ENCODE peak calls at places on chromosomes 12 and 14, in nine cellular contexts. One of them, this sample, is unnamed.

GRCh38 chr12:122743895-122744525 is 8.6 kb upstream of the DENR start:
- DNase-seq in GM23338: no peak
- DNase-seq in suprapubic skin: no peak
- DNase-seq in HepG2: no peak
- DNase-seq in sigmoid colon: no peak
- DNase-seq in spleen: peak
- DNase-seq in transverse colon: peak
- DNase-seq in HCT116: no peak
- DNase-seq in Panc1: no peak
- DNase-seq in this sample: no peak

GRCh38 chr12:52530366-52530765 is 10.2 kb upstream of the KRT5 start:
- DNase-seq in GM23338: no peak
- DNase-seq in suprapubic skin: no peak
- DNase-seq in HepG2: no peak
- DNase-seq in sigmoid colon: no peak
- DNase-seq in spleen: no peak
- DNase-seq in transverse colon: no peak
- DNase-seq in HCT116: no peak
- DNase-seq in Panc1: no peak
- DNase-seq in this sample: no peak

GRCh38 chr14:42023452-42023851 is 416.8 kb downstream of the LRFN5 start:
- DNase-seq in GM23338: no peak
- DNase-seq in suprapubic skin: no peak
- DNase-seq in HepG2: peak
- DNase-seq in sigmoid colon: no peak
- DNase-seq in spleen: no peak
- DNase-seq in transverse colon: no peak
- DNase-seq in HCT116: no peak
- DNase-seq in Panc1: no peak
- DNase-seq in this sample: no peak

GRCh38 chr14:89699076-89699475 is 255.5 kb downstream of the EFCAB11 start:
- DNase-seq in GM23338: no peak
- DNase-seq in suprapubic skin: no peak
- DNase-seq in HepG2: no peak
- DNase-seq in sigmoid colon: no peak
- DNase-seq in spleen: no peak
- DNase-seq in transverse colon: no peak
- DNase-seq in HCT116: no peak
- DNase-seq in Panc1: no peak
- DNase-seq in this sample: no peak

GRCh38 chr14:100440758-100441203 is 117.6 kb downstream of the SLC25A47 start:
- DNase-seq in GM23338: no peak
- DNase-seq in suprapubic skin: no peak
- DNase-seq in HepG2: no peak
- DNase-seq in sigmoid colon: no peak
- DNase-seq in spleen: no peak
- DNase-seq in transverse colon: no peak
- DNase-seq in HCT116: no peak
- DNase-seq in Panc1: no peak
- DNase-seq in this sample: no peak

GRCh38 chr12:87323369-87323768 is 705.8 kb downstream of the C12orf50 start:
- DNase-seq in GM23338: no peak
- DNase-seq in suprapubic skin: no peak
- DNase-seq in HepG2: no peak
- DNase-seq in sigmoid colon: no peak
- DNase-seq in spleen: no peak
- DNase-seq in transverse colon: no peak
- DNase-seq in HCT116: no peak
- DNase-seq in Panc1: no peak
- DNase-seq in this sample: no peak

GRCh38 chr12:58557156-58557555 is 363.1 kb downstream of the LRIG3 start:
- DNase-seq in GM23338: no peak
- DNase-seq in suprapubic skin: no peak
- DNase-seq in HepG2: no peak
- DNase-seq in sigmoid colon: no peak
- DNase-seq in spleen: no peak
- DNase-seq in transverse colon: no peak
- DNase-seq in HCT116: no peak
- DNase-seq in Panc1: no peak
- DNase-seq in this sample: no peak

GRCh38 chr12:18468521-18469075 is 207.3 kb downstream of the PIK3C2G start:
- DNase-seq in GM23338: no peak
- DNase-seq in suprapubic skin: no peak
- DNase-seq in HepG2: no peak
- DNase-seq in sigmoid colon: no peak
- DNase-seq in spleen: no peak
- DNase-seq in transverse colon: no peak
- DNase-seq in HCT116: no peak
- DNase-seq in Panc1: no peak
- DNase-seq in this sample: no peak

GRCh38 chr12:65823481-65824313 is 586 bp upstream of the HMGA2 start:
- DNase-seq in GM23338: peak
- DNase-seq in suprapubic skin: no peak
- DNase-seq in HepG2: peak
- DNase-seq in sigmoid colon: peak
- DNase-seq in spleen: peak
- DNase-seq in transverse colon: peak
- DNase-seq in HCT116: peak
- DNase-seq in Panc1: peak
- DNase-seq in this sample: peak

GRCh38 chr14:96039633-96040311 is 610 bp downstream of the C14orf132 start:
- DNase-seq in GM23338: peak
- DNase-seq in suprapubic skin: no peak
- DNase-seq in HepG2: no peak
- DNase-seq in sigmoid colon: peak
- DNase-seq in spleen: no peak
- DNase-seq in transverse colon: no peak
- DNase-seq in HCT116: no peak
- DNase-seq in Panc1: no peak
- DNase-seq in this sample: peak

GRCh38 chr14:102035914-102036313 is 50.9 kb downstream of the HSP90AA1 start:
- DNase-seq in GM23338: no peak
- DNase-seq in suprapubic skin: no peak
- DNase-seq in HepG2: no peak
- DNase-seq in sigmoid colon: no peak
- DNase-seq in spleen: no peak
- DNase-seq in transverse colon: no peak
- DNase-seq in HCT116: no peak
- DNase-seq in Panc1: no peak
- DNase-seq in this sample: no peak

GRCh38 chr12:46110928-46111699 is 120.7 kb upstream of the SCAF11 start:
- DNase-seq in GM23338: no peak
- DNase-seq in suprapubic skin: no peak
- DNase-seq in HepG2: peak
- DNase-seq in sigmoid colon: no peak
- DNase-seq in spleen: no peak
- DNase-seq in transverse colon: no peak
- DNase-seq in HCT116: no peak
- DNase-seq in Panc1: no peak
- DNase-seq in this sample: no peak

GRCh38 chr12:116863275-116863767 is 17.9 kb downstream of the HRK start:
- DNase-seq in GM23338: peak
- DNase-seq in suprapubic skin: no peak
- DNase-seq in HepG2: peak
- DNase-seq in sigmoid colon: no peak
- DNase-seq in spleen: no peak
- DNase-seq in transverse colon: peak
- DNase-seq in HCT116: peak
- DNase-seq in Panc1: no peak
- DNase-seq in this sample: no peak

GRCh38 chr12:45349911-45350310 is 134.0 kb downstream of the ANO6 start:
- DNase-seq in GM23338: no peak
- DNase-seq in suprapubic skin: no peak
- DNase-seq in HepG2: no peak
- DNase-seq in sigmoid colon: no peak
- DNase-seq in spleen: no peak
- DNase-seq in transverse colon: no peak
- DNase-seq in HCT116: no peak
- DNase-seq in Panc1: no peak
- DNase-seq in this sample: no peak

GRCh38 chr12:65943388-65944137 is 119.3 kb downstream of the HMGA2 start:
- DNase-seq in GM23338: peak
- DNase-seq in suprapubic skin: no peak
- DNase-seq in HepG2: no peak
- DNase-seq in sigmoid colon: no peak
- DNase-seq in spleen: no peak
- DNase-seq in transverse colon: no peak
- DNase-seq in HCT116: no peak
- DNase-seq in Panc1: no peak
- DNase-seq in this sample: no peak

GRCh38 chr12:51200806-51201205 is 17.1 kb downstream of the POU6F1 start:
- DNase-seq in GM23338: no peak
- DNase-seq in suprapubic skin: no peak
- DNase-seq in HepG2: no peak
- DNase-seq in sigmoid colon: no peak
- DNase-seq in spleen: no peak
- DNase-seq in transverse colon: no peak
- DNase-seq in HCT116: no peak
- DNase-seq in Panc1: no peak
- DNase-seq in this sample: no peak

GRCh38 chr14:102954081-102954789 is 31.8 kb downstream of the AMN start:
- DNase-seq in GM23338: no peak
- DNase-seq in suprapubic skin: no peak
- DNase-seq in HepG2: no peak
- DNase-seq in sigmoid colon: no peak
- DNase-seq in spleen: no peak
- DNase-seq in transverse colon: no peak
- DNase-seq in HCT116: no peak
- DNase-seq in Panc1: no peak
- DNase-seq in this sample: no peak

GRCh38 chr12:25252946-25253345 is 2.2 kb upstream of the KRAS start:
- DNase-seq in GM23338: no peak
- DNase-seq in suprapubic skin: no peak
- DNase-seq in HepG2: no peak
- DNase-seq in sigmoid colon: no peak
- DNase-seq in spleen: no peak
- DNase-seq in transverse colon: no peak
- DNase-seq in HCT116: no peak
- DNase-seq in Panc1: no peak
- DNase-seq in this sample: no peak
- H3K27ac ChIP-seq in GM23338: no peak
- H3K27ac ChIP-seq in suprapubic skin: no peak
- H3K27ac ChIP-seq in HepG2: no peak
- H3K27ac ChIP-seq in sigmoid colon: no peak
- H3K27ac ChIP-seq in spleen: peak
- H3K27ac ChIP-seq in transverse colon: no peak
- H3K27ac ChIP-seq in HCT116: no peak
- H3K27ac ChIP-seq in Panc1: no peak
- H3K27ac ChIP-seq in this sample: no peak

DNA sequence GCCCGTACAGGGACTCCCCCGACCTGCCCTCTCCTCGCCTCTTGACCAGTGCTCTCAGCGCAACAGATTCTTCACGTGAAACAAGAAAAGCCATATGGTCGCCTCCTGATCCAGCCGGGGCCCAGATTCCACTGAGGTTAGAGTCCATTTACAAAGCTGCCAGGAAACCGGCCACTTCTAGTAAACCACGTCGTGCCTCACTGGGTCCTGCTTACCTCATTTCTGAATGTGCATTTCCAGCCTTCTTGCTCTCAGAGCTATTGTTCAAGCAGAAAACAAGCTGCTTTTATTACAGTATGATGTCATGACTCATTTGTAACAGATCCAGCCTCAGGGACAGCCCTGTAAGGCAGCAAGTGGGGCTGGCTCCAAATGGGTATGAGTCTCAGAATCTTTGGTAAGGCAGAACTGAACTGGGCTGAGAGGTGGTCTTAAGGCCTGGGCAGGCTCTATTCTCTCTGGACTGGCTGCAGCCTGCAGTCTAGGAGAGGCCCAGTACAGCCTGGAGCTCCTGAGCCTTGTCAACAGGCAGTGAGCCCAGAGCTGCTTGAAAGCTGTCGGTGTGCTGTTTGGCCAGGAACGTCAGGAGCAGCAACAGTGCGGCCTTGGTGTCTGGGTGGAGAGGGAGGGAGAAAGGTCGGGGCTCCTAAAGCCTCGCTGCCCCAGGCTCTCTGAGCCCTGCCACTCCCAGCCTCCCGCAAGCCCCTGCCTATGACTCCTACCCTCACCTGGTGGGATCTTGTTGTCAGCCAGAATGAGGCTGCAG is 8.3 kb downstream of the REC8 start:
- DNase-seq in GM23338: no peak
- DNase-seq in suprapubic skin: no peak
- DNase-seq in HepG2: no peak
- DNase-seq in sigmoid colon: no peak
- DNase-seq in spleen: peak
- DNase-seq in transverse colon: no peak
- DNase-seq in HCT116: no peak
- DNase-seq in Panc1: no peak
- DNase-seq in this sample: no peak
- TF ChIP-seq POLR2AphosphoS5 in GM23338: no peak
- TF ChIP-seq POLR2AphosphoS5 in suprapubic skin: no peak
- TF ChIP-seq POLR2AphosphoS5 in HepG2: no peak
- TF ChIP-seq POLR2AphosphoS5 in sigmoid colon: no peak
- TF ChIP-seq POLR2AphosphoS5 in spleen: peak
- TF ChIP-seq POLR2AphosphoS5 in transverse colon: no peak
- TF ChIP-seq POLR2AphosphoS5 in HCT116: no peak
- TF ChIP-seq POLR2AphosphoS5 in Panc1: no peak
- TF ChIP-seq POLR2AphosphoS5 in this sample: no peak

GRCh38 chr14:93994919-93995682 is 2.0 kb upstream of the CCDC197 start:
- DNase-seq in GM23338: peak
- DNase-seq in suprapubic skin: no peak
- DNase-seq in HepG2: no peak
- DNase-seq in sigmoid colon: peak
- DNase-seq in spleen: no peak
- DNase-seq in transverse colon: peak
- DNase-seq in HCT116: no peak
- DNase-seq in Panc1: no peak
- DNase-seq in this sample: no peak
- H3K27ac ChIP-seq in GM23338: no peak
- H3K27ac ChIP-seq in suprapubic skin: no peak
- H3K27ac ChIP-seq in HepG2: no peak
- H3K27ac ChIP-seq in sigmoid colon: peak
- H3K27ac ChIP-seq in spleen: no peak
- H3K27ac ChIP-seq in transverse colon: peak
- H3K27ac ChIP-seq in HCT116: no peak
- H3K27ac ChIP-seq in Panc1: no peak
- H3K27ac ChIP-seq in this sample: no peak

GRCh38 chr12:39905152-39905551 is 200.7 kb downstream of the SLC2A13 start:
- DNase-seq in GM23338: no peak
- DNase-seq in suprapubic skin: peak
- DNase-seq in HepG2: no peak
- DNase-seq in sigmoid colon: peak
- DNase-seq in spleen: no peak
- DNase-seq in transverse colon: peak
- DNase-seq in HCT116: no peak
- DNase-seq in Panc1: no peak
- DNase-seq in this sample: no peak
- TF ChIP-seq POLR2AphosphoS5 in GM23338: no peak
- TF ChIP-seq POLR2AphosphoS5 in suprapubic skin: no peak
- TF ChIP-seq POLR2AphosphoS5 in HepG2: no peak
- TF ChIP-seq POLR2AphosphoS5 in sigmoid colon: no peak
- TF ChIP-seq POLR2AphosphoS5 in spleen: no peak
- TF ChIP-seq POLR2AphosphoS5 in transverse colon: no peak
- TF ChIP-seq POLR2AphosphoS5 in HCT116: no peak
- TF ChIP-seq POLR2AphosphoS5 in Panc1: no peak
- TF ChIP-seq POLR2AphosphoS5 in this sample: no peak

GRCh38 chr12:110270125-110270962 is 10.7 kb upstream of the ATP2A2 start:
- DNase-seq in GM23338: no peak
- DNase-seq in suprapubic skin: no peak
- DNase-seq in HepG2: peak
- DNase-seq in sigmoid colon: peak
- DNase-seq in spleen: no peak
- DNase-seq in transverse colon: no peak
- DNase-seq in HCT116: no peak
- DNase-seq in Panc1: no peak
- DNase-seq in this sample: peak
- H3K27ac ChIP-seq in GM23338: peak
- H3K27ac ChIP-seq in suprapubic skin: no peak
- H3K27ac ChIP-seq in HepG2: peak
- H3K27ac ChIP-seq in sigmoid colon: peak
- H3K27ac ChIP-seq in spleen: no peak
- H3K27ac ChIP-seq in transverse colon: peak
- H3K27ac ChIP-seq in HCT116: peak
- H3K27ac ChIP-seq in Panc1: peak
- H3K27ac ChIP-seq in this sample: no peak

This sample was measured in upper lobe of left lung.